ENCODE peak calls at places on chromosomes 7 and 10, in seven cellular contexts. E, M, V, H, Y, S and P are unnamed samples.

GRCh38 chr10:1152386-1153252 is 96.4 kb downstream of the WDR37 start:
- DNase-seq in E (no peak), M (no peak), V (peak; percentile 5), H (peak; percentile 20), Y (no peak), S (peak; percentile 1), P (no peak)

GRCh38 chr10:60140681-60141632 is 234.6 kb upstream of the CCDC6 start:
- DNase-seq in E (peak; percentile 65), M (peak; percentile 17), V (no peak), H (no peak), Y (no peak), S (peak; percentile 34), P (no peak)

GRCh38 chr10:96505150-96506136 is 8.3 kb downstream of the TLL2 start:
- DNase-seq in E (peak; percentile 25), M (no peak), V (no peak), H (no peak), Y (no peak), S (no peak), P (no peak)

GRCh38 chr7:87398441-87398840 is 53.0 kb downstream of the CROT start:
- DNase-seq in E (peak; percentile 84), M (no peak), V (no peak), H (no peak), Y (peak; percentile 32), S (no peak), P (peak; percentile 92)

GRCh38 chr7:27190284-27190748 is 5.3 kb upstream of the HOXA11 start:
- DNase-seq in E (no peak), M (no peak), V (no peak), H (peak; percentile 4), Y (no peak), S (no peak), P (no peak)

GRCh38 chr7:17090751-17091150 is 207.7 kb upstream of the AHR start:
- DNase-seq in E (peak; percentile 90), M (no peak), V (no peak), H (no peak), Y (peak; percentile 44), S (no peak), P (no peak)

GRCh38 chr7:83655951-83656556 is 7.1 kb upstream of the SEMA3E start:
- DNase-seq in E (peak; percentile 52), M (no peak), V (no peak), H (peak; percentile 37), Y (peak; percentile 16), S (no peak), P (peak; percentile 9)

GRCh38 chr7:133593561-133593960 is 340.7 kb downstream of the EXOC4 start:
- DNase-seq in E (no peak), M (no peak), V (no peak), H (no peak), Y (no peak), S (no peak), P (no peak)

GRCh38 chr7:30546596-30546995 is 42.0 kb upstream of the GGCT start:
- DNase-seq in E (no peak), M (no peak), V (no peak), H (no peak), Y (no peak), S (no peak), P (no peak)

GRCh38 chr7:16028651-16029050 is 342.2 kb upstream of the MEOX2 start:
- DNase-seq in E (peak; percentile 2), M (no peak), V (no peak), H (no peak), Y (no peak), S (no peak), P (no peak)

GRCh38 chr10:74857586-74857985 is 31.2 kb downstream of the KAT6B start:
- DNase-seq in E (no peak), M (no peak), V (no peak), H (no peak), Y (no peak), S (no peak), P (no peak)

GRCh38 chr10:119049777-119050176 is 20.3 kb downstream of the NANOS1 start:
- DNase-seq in E (no peak), M (no peak), V (no peak), H (no peak), Y (no peak), S (no peak), P (no peak)

GRCh38 chr7:46930336-46930735 is 651.6 kb downstream of the TNS3 start:
- DNase-seq in E (peak; percentile 96), M (no peak), V (no peak), H (no peak), Y (peak; percentile 83), S (no peak), P (peak; percentile 86)

GRCh38 chr7:92835140-92835850 is 1.1 kb downstream of the CDK6 start:
- DNase-seq in E (peak; percentile 74), M (peak; percentile 49), V (peak; percentile 47), H (peak; percentile 65), Y (no peak), S (peak; percentile 51), P (peak; percentile 54)

GRCh38 chr10:17035446-17035845 is 94.2 kb downstream of the CUBN start:
- DNase-seq in E (no peak), M (no peak), V (no peak), H (no peak), Y (no peak), S (no peak), P (no peak)

GRCh38 chr10:87578160-87578559 is 73.5 kb downstream of the MINPP1 start:
- DNase-seq in E (no peak), M (no peak), V (no peak), H (no peak), Y (no peak), S (no peak), P (no peak)

GRCh38 chr10:87579563-87579962 is 74.9 kb downstream of the MINPP1 start:
- DNase-seq in E (peak; percentile 4), M (no peak), V (no peak), H (no peak), Y (no peak), S (no peak), P (no peak)

GRCh38 chr10:87578799-87579401 is 74.2 kb downstream of the MINPP1 start:
- DNase-seq in E (peak; percentile 13), M (no peak), V (no peak), H (no peak), Y (no peak), S (no peak), P (no peak)

DNA sequence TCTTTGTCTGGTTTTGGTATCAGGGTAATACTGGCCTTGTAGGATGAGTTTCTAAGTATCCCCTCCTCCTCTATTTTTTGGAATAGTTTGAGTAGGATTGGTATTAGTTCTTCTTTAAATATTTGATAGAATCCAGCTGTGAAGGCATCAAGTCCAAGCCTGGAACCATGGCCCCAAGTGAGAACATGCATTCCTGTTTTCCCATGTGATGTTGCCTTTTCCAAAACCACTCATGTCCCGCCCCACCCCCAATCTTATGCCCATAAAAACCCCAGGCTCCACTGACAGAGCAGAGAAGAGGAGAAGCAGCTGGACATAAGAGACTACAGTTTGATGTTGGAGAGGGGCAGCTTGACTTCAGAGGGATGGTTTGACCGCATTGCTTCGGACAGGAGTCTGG is 71.2 kb downstream of the MINPP1 start:
- DNase-seq in E (no peak), M (no peak), V (no peak), H (no peak), Y (no peak), S (no peak), P (no peak)
- TF ChIP-seq CTCF in E (no peak), M (no peak), V (no peak), H (no peak), Y (no peak), S (no peak), P (no peak)

GRCh38 chr10:129468187-129468586 is 1.1 kb downstream of the MGMT start:
- DNase-seq in E (no peak), M (no peak), V (no peak), H (no peak), Y (no peak), S (no peak), P (no peak)

GRCh38 chr10:129465796-129466702 is 992 bp upstream of the MGMT start:
- DNase-seq in E (no peak), M (no peak), V (no peak), H (no peak), Y (no peak), S (no peak), P (no peak)

GRCh38 chr10:129464251-129464650 is 2.8 kb upstream of the MGMT start:
- DNase-seq in E (no peak), M (no peak), V (no peak), H (no peak), Y (no peak), S (no peak), P (no peak)

GRCh38 chr10:129467346-129468119 is 492 bp downstream of the MGMT start:
- DNase-seq in E (no peak), M (no peak), V (no peak), H (no peak), Y (no peak), S (peak; percentile 17), P (no peak)

GRCh38 chr10:129466703-129467345 is at the start of gene MGMT:
- DNase-seq in E (peak; percentile 64), M (peak; percentile 97), V (peak; percentile 99), H (peak; percentile 98), Y (peak; percentile 50), S (peak; percentile 94), P (no peak)
- H3K4me3 ChIP-seq in E (peak within 1 kb of the TSS; percentile 65), M (peak within 1 kb of the TSS; percentile 97), V (peak within 1 kb of the TSS; percentile 89), H (peak within 1 kb of the TSS; percentile 73), Y (peak within 1 kb of the TSS; percentile 84), S (peak within 1 kb of the TSS; percentile 91), P (peak within 1 kb of the TSS; percentile 93)

DNA sequence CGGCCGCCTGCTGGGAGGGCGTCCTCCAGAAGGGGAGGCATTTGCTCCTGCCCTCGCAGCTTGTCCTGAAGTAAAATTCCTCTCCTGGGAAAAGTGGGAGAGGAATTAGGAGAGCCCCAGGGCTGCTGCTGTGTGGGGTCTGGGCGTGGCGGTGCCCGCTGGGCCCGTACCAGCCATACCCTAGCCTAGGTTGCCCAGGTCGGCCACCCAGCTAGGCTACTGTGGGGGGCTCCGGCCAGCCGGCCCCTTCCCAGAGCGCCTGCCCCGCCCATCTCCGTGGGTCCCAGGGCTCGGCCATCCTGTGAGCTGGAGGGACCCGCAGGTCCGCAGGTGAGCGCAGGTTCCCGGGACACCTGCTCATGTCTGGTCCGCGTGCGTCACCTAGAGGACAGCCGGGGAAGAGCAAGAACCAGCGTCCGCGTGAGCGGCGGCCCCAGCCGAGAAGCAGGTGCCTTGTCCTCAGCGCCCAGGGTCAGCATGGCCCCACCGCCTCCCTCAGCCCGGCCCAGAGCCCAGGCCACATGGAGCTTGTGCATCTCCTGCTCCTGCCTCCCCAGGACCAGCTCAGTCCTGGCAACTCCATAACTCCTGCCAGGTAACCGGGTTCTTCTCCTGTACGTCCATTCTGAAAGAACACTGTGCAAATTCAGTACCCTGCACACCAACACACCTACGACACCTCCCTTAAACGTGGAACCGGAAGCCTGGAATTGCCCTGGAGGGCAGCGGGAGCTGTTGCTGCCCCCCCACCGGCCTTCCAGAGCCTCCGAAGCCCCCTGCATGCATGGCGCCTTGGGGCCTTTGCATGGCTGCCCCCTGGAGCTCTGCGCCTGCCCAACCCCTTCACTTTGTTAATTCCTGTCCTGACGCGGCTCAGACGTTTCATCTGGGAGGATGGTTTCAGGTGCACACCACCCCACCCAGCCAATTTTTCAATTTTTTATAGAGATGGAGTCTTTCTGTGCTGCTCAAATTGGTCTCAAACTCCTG is 22.8 kb upstream of the FOXL3 start:
- DNase-seq in E (no peak), M (no peak), V (no peak), H (peak; percentile 89), Y (no peak), S (no peak), P (no peak)
- TF ChIP-seq CTCF in E (peak; percentile 40), M (peak; percentile 52), V (no peak), H (no peak), Y (no peak), S (peak; percentile 28), P (peak; percentile 32)

DNA sequence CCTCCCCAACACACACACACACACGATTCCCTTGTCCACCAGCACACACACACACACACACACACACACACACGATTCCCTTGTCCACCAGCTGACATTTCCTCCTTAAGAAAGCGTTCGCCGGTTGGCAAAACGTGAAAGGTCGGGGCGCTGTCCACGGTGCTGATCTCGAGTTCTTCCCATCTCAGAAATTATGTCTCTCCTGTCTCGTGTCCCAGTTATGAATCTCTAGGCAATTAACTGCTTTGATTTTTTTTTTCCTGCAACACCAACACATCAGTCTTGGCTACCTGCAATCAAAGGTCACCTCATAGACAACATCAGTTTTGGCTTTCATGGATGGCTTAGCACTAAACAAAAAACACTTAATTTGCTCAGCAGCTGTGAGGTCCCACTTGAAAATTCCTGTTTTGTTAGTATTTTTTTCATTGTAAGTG is 1.9 kb downstream of the INA start:
- DNase-seq in E (peak; percentile 39), M (peak; percentile 36), V (peak; percentile 48), H (peak; percentile 35), Y (no peak), S (peak; percentile 54), P (no peak)
- H3K4me3 ChIP-seq in E (no peak overlapping the region), M (no peak overlapping the region), V (no peak overlapping the region), H (no peak overlapping the region), Y (no peak overlapping the region), S (no peak overlapping the region), P (no peak overlapping the region)